ENCODE peak calls at places on chromosome 16, in four cellular contexts. W is HCT116, H is K562, A is HepG2. Z is an unnamed sample.

GRCh38 chr16:16084874-16085273 is 135.5 kb downstream of the ABCC1 start:
- DNase-seq in W (no peak), H (no peak), A (no peak), Z (no peak)

GRCh38 chr16:72895951-72896350 is 152.0 kb downstream of the ZFHX3 start:
- DNase-seq in W (no peak), H (no peak), A (no peak), Z (no peak)

GRCh38 chr16:10668322-10669045 is 26.2 kb downstream of the TEKT5 start:
- DNase-seq in W (no peak), H (peak), A (peak), Z (no peak)

GRCh38 chr16:50547944-50548658 is at the start of gene NKD1:
- DNase-seq in W (peak), H (peak), A (peak), Z (no peak)

GRCh38 chr16:67641779-67642708 is 2.9 kb upstream of the CARMIL2 start:
- DNase-seq in W (no peak), H (no peak), A (no peak), Z (no peak)

GRCh38 chr16:2836646-2837508 is 6.8 kb downstream of the ZG16B start:
- DNase-seq in W (no peak), H (no peak), A (no peak), Z (no peak)

GRCh38 chr16:55552621-55553020 is 13.9 kb upstream of the CAPNS2 start:
- DNase-seq in W (no peak), H (no peak), A (no peak), Z (no peak)

GRCh38 chr16:3503513-3503912 is 2.7 kb downstream of the CLUAP1 start:
- DNase-seq in W (no peak), H (no peak), A (no peak), Z (no peak)

GRCh38 chr16:15732416-15732815 is 82.4 kb downstream of the NDE1 start:
- DNase-seq in W (no peak), H (no peak), A (no peak), Z (no peak)

GRCh38 chr16:3004319-3004718 is 8.4 kb upstream of the CLDN9 start:
- DNase-seq in W (no peak), H (no peak), A (no peak), Z (no peak)

GRCh38 chr16:546909-547770 is 13.1 kb upstream of the PRR35 start:
- DNase-seq in W (no peak), H (peak), A (no peak), Z (no peak)

GRCh38 chr16:4593069-4593468 is 21.6 kb downstream of the UBALD1 start:
- DNase-seq in W (no peak), H (no peak), A (no peak), Z (no peak)

GRCh38 chr16:76265434-76266045 is 11.7 kb upstream of the CNTNAP4 start:
- DNase-seq in W (peak), H (peak), A (peak), Z (no peak)

GRCh38 chr16:81650982-81651562 is 128.0 kb upstream of the PLCG2 start:
- DNase-seq in W (no peak), H (peak), A (no peak), Z (no peak)

GRCh38 chr16:75372236-75372856 is 61.0 kb downstream of the CFDP1 start:
- DNase-seq in W (no peak), H (no peak), A (no peak), Z (no peak)

GRCh38 chr16:7303014-7303676 is 29.5 kb upstream of the RBFOX1 start:
- DNase-seq in W (no peak), H (no peak), A (no peak), Z (no peak)
- TF ChIP-seq EZH2 in W (no peak), H (no peak), A (no peak), Z (no peak)

GRCh38 chr16:57758331-57759117 is 23.0 kb downstream of the KATNB1 start:
- DNase-seq in W (no peak), H (no peak), A (no peak), Z (no peak)

GRCh38 chr16:57755726-57756423 is 20.3 kb downstream of the KATNB1 start:
- DNase-seq in W (no peak), H (no peak), A (no peak), Z (no peak)

GRCh38 chr16:57757883-57758282 is 22.3 kb downstream of the KATNB1 start:
- DNase-seq in W (no peak), H (no peak), A (no peak), Z (no peak)

GRCh38 chr16:57756424-57757325 is 21.1 kb downstream of the KATNB1 start:
- DNase-seq in W (no peak), H (no peak), A (no peak), Z (no peak)

GRCh38 chr16:57757326-57757786 is 21.8 kb downstream of the KATNB1 start:
- DNase-seq in W (no peak), H (peak), A (peak), Z (no peak)
- TF ChIP-seq SP1 in W (no peak), H (peak), A (peak), Z (peak)

GRCh38 chr16:78877114-78877513 is 723.4 kb downstream of the MAF start:
- DNase-seq in W (no peak), H (no peak), A (no peak), Z (no peak)

GRCh38 chr16:78866556-78866955 is 734.0 kb downstream of the MAF start:
- DNase-seq in W (no peak), H (no peak), A (no peak), Z (no peak)

GRCh38 chr16:78874241-78874983 is 726.1 kb downstream of the MAF start:
- DNase-seq in W (no peak), H (no peak), A (no peak), Z (no peak)

GRCh38 chr16:78869492-78869891 is 731.0 kb downstream of the MAF start:
- DNase-seq in W (no peak), H (no peak), A (no peak), Z (no peak)

GRCh38 chr16:78871241-78871640 is 729.3 kb downstream of the MAF start:
- DNase-seq in W (no peak), H (no peak), A (no peak), Z (no peak)
- TF ChIP-seq REST in W (no peak), H (no peak), A (no peak), Z (no peak)

DNA sequence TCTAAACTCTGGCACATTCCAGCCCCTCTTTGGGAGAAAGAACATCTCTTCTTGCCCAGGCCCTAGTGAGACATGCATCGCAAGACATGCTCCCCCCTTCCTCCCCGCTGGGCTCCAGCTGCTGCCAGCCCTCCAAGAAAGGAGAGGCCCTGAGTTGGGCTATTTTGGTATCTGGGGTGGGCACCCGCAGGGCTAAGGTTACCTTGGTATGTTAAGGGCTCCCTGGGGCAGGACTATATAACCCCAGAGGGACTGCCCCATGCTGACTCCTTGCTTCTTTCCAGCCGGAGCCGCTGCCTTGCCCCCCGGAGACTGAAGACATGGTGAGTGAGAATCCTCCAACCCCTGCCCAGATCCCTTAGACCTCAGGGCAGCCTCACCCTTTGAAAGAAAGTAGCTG is at the start of gene MYL11:
- DNase-seq in W (no peak), H (no peak), A (no peak), Z (no peak)
- TF ChIP-seq EZH2 in W (no peak), H (no peak), A (no peak), Z (no peak)

DNA sequence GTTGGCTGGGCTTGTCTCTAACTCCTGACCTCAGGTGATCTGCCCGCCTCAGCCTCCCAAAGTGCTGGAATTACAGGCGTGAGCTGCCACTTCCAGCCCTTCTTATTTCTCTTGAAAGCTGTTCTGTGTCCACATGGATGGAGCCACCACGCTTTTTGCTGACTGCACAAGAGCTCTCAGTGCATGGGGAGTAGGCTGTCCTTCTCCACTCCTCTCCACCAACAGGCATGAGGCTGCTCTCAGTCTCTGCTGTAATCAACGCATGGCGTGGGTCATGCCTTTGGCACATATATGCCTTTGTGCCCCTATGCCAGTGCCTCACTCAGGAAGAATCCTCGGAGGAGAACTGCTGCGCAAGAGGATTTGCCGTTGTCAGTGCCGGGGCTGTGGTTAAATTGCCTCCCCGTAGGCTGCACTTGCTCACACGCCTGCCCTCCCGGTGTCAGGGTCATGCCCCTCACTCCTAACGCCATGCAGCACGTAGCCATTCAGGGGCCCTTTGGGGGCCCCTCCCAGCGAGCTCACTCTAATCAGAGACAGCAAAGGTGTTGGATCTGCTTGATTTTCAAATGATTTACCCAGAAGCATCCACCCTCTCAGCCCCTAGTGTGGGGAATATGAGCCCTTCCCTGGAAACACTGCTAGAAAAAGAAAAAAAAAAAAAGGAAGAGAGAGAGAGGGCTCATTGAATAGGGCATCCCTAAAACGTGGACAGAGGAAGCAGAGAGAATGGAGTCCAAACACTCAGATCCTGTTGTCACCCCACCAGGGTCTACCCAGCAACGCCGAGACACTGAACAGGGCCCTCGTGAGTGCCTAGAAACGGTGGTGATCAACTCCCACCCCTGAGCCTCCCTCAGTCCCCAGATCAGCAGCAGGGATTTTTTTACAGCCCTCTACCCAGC is 47.5 kb upstream of the ZCCHC14 start:
- DNase-seq in W (no peak), H (no peak), A (no peak), Z (no peak)
- TF ChIP-seq SP1 in W (no peak), H (no peak), A (no peak), Z (no peak)